ENCODE peak calls at places on chromosomes 13 and 19, in ten cellular contexts. U is AG09309, W is ovary, F is tibial artery, N is fibroblast of lung, Z is right lobe of liver, A is cardiac fibroblast, R is tibial nerve, L is heart left ventricle, S is glutamatergic neuron. Q is an unnamed sample.

GRCh38 chr19:58182577-58182988 is 278 bp upstream of the ZNF274 start:
- DNase-seq in U (peak), W (no peak), F (no peak), N (no peak), Z (no peak), A (no peak), R (no peak), L (no peak), S (no peak), Q (no peak)

GRCh38 chr13:68023838-68024581 is 793.9 kb upstream of the PCDH9 start:
- DNase-seq in U (no peak), W (no peak), F (no peak), N (no peak), Z (no peak), A (no peak), R (no peak), L (no peak), S (no peak), Q (no peak)

GRCh38 chr13:76856141-76856571 is 30.0 kb downstream of the KCTD12 start:
- DNase-seq in U (peak), W (no peak), F (no peak), N (peak), Z (no peak), A (peak), R (no peak), L (no peak), S (no peak), Q (no peak)

GRCh38 chr19:17406039-17406886 is 833 bp upstream of the BST2 start:
- DNase-seq in U (no peak), W (no peak), F (no peak), N (peak), Z (no peak), A (no peak), R (no peak), L (no peak), S (no peak), Q (no peak)

GRCh38 chr13:29901714-29902631 is 51.6 kb upstream of the UBL3 start:
- DNase-seq in U (peak), W (no peak), F (no peak), N (peak), Z (no peak), A (peak), R (peak), L (no peak), S (no peak), Q (no peak)

GRCh38 chr13:51683537-51684050 is 99.3 kb downstream of the WDFY2 start:
- DNase-seq in U (no peak), W (no peak), F (no peak), N (no peak), Z (no peak), A (no peak), R (no peak), L (no peak), S (no peak), Q (no peak)

GRCh38 chr13:110116072-110116487 is 190.9 kb downstream of the COL4A1 start:
- DNase-seq in U (no peak), W (no peak), F (peak), N (no peak), Z (peak), A (peak), R (peak), L (peak), S (peak), Q (peak)

GRCh38 chr19:16070366-16070990 is 5.8 kb upstream of the TPM4 start:
- DNase-seq in U (no peak), W (no peak), F (peak), N (no peak), Z (peak), A (no peak), R (no peak), L (peak), S (no peak), Q (no peak)

GRCh38 chr13:60959427-60959826 is 456.2 kb downstream of the PCDH20 start:
- DNase-seq in U (no peak), W (no peak), F (no peak), N (no peak), Z (no peak), A (no peak), R (no peak), L (no peak), S (no peak), Q (no peak)

GRCh38 chr19:460877-461609 is at the start of gene SHC2:
- DNase-seq in U (no peak), W (peak), F (no peak), N (no peak), Z (no peak), A (no peak), R (no peak), L (no peak), S (peak), Q (no peak)

GRCh38 chr13:100520936-100521765 is 67.4 kb downstream of the GGACT start:
- DNase-seq in U (no peak), W (no peak), F (no peak), N (no peak), Z (no peak), A (no peak), R (no peak), L (no peak), S (peak), Q (no peak)

GRCh38 chr13:59452189-59452588 is 711.5 kb downstream of the DIAPH3 start:
- DNase-seq in U (no peak), W (no peak), F (peak), N (no peak), Z (no peak), A (no peak), R (no peak), L (no peak), S (peak), Q (no peak)

GRCh38 chr13:89628567-89628966 is 1718.9 kb upstream of the MIR17HG start:
- DNase-seq in U (no peak), W (no peak), F (no peak), N (no peak), Z (no peak), A (no peak), R (no peak), L (no peak), S (no peak), Q (no peak)

GRCh38 chr19:2775556-2776430 is 7.3 kb downstream of the SGTA start:
- DNase-seq in U (no peak), W (no peak), F (peak), N (peak), Z (peak), A (peak), R (peak), L (peak), S (no peak), Q (no peak)

GRCh38 chr13:25046985-25047660 is 48.8 kb upstream of the PABPC3 start:
- DNase-seq in U (no peak), W (no peak), F (no peak), N (peak), Z (no peak), A (no peak), R (no peak), L (no peak), S (peak), Q (no peak)

GRCh38 chr13:51105046-51105445 is 6.0 kb downstream of the C13orf42 start:
- DNase-seq in U (no peak), W (no peak), F (no peak), N (no peak), Z (no peak), A (no peak), R (no peak), L (no peak), S (no peak), Q (no peak)

GRCh38 chr19:14428882-14429416 is 4.2 kb upstream of the PKN1 start:
- DNase-seq in U (no peak), W (no peak), F (peak), N (no peak), Z (no peak), A (no peak), R (no peak), L (no peak), S (no peak), Q (no peak)

GRCh38 chr19:5154129-5154798 is 185.4 kb downstream of the KDM4B start:
- DNase-seq in U (no peak), W (no peak), F (no peak), N (no peak), Z (peak), A (peak), R (no peak), L (no peak), S (peak), Q (peak)

GRCh38 chr19:49474545-49474930 is 523 bp downstream of the FLT3LG start:
- DNase-seq in U (no peak), W (no peak), F (no peak), N (no peak), Z (no peak), A (no peak), R (no peak), L (no peak), S (peak), Q (no peak)

GRCh38 chr19:49475191-49475932 is 1.3 kb downstream of the FLT3LG start:
- DNase-seq in U (no peak), W (no peak), F (no peak), N (no peak), Z (no peak), A (no peak), R (no peak), L (no peak), S (no peak), Q (no peak)

GRCh38 chr19:49473868-49474544 is at the start of gene FLT3LG:
- DNase-seq in U (peak), W (peak), F (peak), N (peak), Z (peak), A (peak), R (peak), L (peak), S (peak), Q (no peak)

GRCh38 chr19:49472936-49473335 is 1.1 kb upstream of the FLT3LG start:
- DNase-seq in U (no peak), W (no peak), F (no peak), N (no peak), Z (no peak), A (no peak), R (no peak), L (no peak), S (no peak), Q (no peak)

DNA sequence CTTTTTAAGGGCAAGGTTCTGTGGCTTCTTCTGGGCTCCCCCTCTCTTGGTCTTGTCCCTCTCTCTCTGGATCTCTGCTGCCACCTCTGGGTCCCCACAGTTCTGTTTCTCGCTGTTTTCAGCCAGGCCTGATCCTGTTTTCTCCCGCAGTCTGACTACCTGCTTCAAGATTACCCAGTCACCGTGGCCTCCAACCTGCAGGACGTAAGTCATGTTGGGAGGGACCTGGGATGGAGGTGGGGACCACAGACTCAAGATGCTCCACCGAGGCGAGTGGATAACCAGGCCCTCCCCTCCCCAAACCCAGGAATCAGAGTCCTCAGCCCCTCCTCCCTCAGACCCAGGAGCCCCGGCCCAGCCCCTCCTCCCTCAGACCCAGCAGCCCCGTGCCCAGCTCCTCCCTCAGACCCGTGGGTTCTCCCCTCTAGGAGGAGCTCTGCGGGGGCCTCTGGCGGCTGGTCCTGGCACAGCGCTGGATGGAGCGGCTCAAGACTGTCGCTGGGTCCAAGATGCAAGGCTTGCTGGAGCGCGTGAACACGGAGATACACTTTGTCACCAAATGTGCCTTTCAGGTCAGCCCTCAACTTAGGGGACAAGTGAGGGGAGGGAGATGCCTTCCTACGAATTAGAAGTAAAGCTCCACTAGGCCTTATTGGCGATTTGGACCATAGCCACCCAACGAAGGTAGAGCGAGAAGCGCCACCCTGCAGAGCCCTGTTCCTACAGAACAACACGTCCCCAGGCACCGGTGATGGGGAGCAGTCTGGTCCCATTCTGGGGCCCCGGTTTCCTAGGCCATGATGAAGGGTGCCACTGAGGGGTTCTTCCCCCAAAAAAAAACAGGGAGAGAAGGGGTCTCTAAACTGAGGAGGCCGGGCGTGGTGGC is 2.2 kb downstream of the FLT3LG start:
- DNase-seq in U (no peak), W (no peak), F (no peak), N (no peak), Z (no peak), A (no peak), R (no peak), L (no peak), S (peak), Q (no peak)
- TF ChIP-seq CTCF in U (peak), W (no peak), F (no peak), N (peak), Z (no peak), A (peak), R (peak), L (peak), S (peak), Q (peak)

DNA sequence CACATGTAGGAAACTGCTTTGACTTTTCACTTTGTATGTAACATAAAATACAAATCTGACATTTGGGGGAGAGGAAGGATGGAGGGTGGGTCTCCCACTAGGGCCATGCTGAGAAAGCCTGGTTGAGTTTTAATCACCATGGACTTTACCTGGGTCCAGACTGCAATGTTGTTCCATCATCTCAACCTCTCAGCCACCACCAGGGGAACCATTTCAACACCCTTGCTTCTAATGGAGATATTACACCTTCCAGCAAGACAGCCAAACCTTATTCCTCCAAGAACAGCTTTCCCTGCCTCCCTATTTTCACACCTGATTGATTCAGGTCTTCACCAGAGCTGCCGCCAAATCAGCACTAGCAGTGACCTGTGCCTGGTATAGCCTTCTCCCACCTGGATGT is 56.0 kb downstream of the ZAR1L start:
- DNase-seq in U (no peak), W (no peak), F (no peak), N (no peak), Z (no peak), A (no peak), R (no peak), L (no peak), S (no peak), Q (no peak)
- TF ChIP-seq CTCF in U (no peak), W (no peak), F (peak), N (no peak), Z (no peak), A (peak), R (no peak), L (no peak), S (no peak), Q (peak)

DNA sequence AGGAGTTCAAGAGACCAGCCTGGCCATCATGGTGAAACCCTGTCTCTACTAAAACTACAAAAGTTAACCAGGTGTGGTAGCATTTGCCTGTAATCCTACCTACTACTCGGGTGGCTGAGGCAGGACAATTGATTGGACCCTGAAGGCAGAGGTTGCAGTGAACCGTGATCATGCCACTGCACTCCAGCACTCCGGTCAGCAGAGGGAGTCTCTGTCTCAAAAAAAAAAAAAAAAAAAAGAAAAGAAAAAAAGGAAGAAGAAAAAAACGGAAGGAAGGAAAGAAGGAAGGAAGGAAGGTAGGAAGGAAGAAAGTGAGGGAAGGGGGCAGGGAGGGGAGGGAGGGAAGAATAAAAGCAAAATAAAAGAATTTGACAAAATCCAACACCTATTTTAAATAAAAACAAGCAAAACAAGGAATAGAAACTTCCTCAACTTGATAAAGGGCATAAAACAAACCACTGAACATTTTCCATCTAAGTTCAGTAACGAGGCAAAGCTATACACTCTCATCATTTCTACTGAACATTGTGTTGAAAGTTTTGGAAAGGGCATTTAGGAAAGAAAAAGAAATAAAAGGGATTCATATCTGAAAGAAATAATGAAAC is 411.6 kb upstream of the SLITRK5 start:
- DNase-seq in U (no peak), W (no peak), F (no peak), N (no peak), Z (no peak), A (no peak), R (no peak), L (no peak), S (peak), Q (no peak)
- TF ChIP-seq CTCF in U (no peak), W (no peak), F (no peak), N (peak), Z (peak), A (no peak), R (peak), L (peak), S (peak), Q (peak)

GRCh38 chr19:49812997-49813861 is at the start of gene FUZ:
- DNase-seq in U (peak), W (peak), F (peak), N (peak), Z (peak), A (peak), R (peak), L (peak), S (peak), Q (peak)
- TF ChIP-seq CTCF in U (peak), W (peak), F (peak), N (peak), Z (no peak), A (no peak), R (peak), L (peak), S (no peak), Q (peak)

GRCh38 chr13:45820106-45820838 is 31.3 kb downstream of the SIAH3 start:
- DNase-seq in U (no peak), W (no peak), F (no peak), N (no peak), Z (no peak), A (no peak), R (no peak), L (no peak), S (no peak), Q (no peak)

GRCh38 chr13:45823583-45823982 is 28.0 kb downstream of the SIAH3 start:
- DNase-seq in U (no peak), W (no peak), F (no peak), N (no peak), Z (no peak), A (no peak), R (no peak), L (no peak), S (no peak), Q (no peak)

GRCh38 chr13:45812599-45813372 is 38.8 kb downstream of the SIAH3 start:
- DNase-seq in U (no peak), W (no peak), F (no peak), N (no peak), Z (no peak), A (no peak), R (no peak), L (no peak), S (no peak), Q (peak)

GRCh38 chr13:45821861-45822260 is 29.7 kb downstream of the SIAH3 start:
- DNase-seq in U (no peak), W (no peak), F (no peak), N (no peak), Z (no peak), A (no peak), R (no peak), L (no peak), S (no peak), Q (no peak)

DNA sequence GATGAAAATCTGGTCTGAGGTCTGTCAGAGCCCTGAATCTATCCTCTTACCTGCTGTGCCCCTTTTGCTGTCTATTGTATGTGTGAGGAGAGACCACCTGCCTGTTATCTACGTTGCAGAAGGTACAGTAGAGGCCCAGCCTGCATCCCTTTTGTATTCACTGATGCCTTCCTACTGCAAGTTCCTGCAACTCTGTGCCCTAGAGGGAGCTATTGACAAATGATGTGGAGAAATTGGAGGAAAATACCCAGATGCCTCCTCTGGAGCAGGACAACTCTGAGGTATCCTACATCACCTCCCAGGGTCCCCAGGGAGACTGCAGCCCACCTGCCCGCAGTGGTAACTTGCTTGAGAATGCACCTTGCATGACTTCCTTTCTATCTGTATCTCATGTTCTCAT is 33.7 kb downstream of the SIAH3 start:
- DNase-seq in U (no peak), W (no peak), F (no peak), N (no peak), Z (no peak), A (no peak), R (no peak), L (no peak), S (no peak), Q (no peak)
- TF ChIP-seq CTCF in U (no peak), W (no peak), F (no peak), N (no peak), Z (no peak), A (no peak), R (no peak), L (no peak), S (no peak), Q (no peak)

GRCh38 chr19:44164673-44165512 is at the start of gene ZNF226:
- DNase-seq in U (peak), W (peak), F (peak), N (peak), Z (peak), A (peak), R (peak), L (peak), S (peak), Q (peak)
- TF ChIP-seq CTCF in U (no peak), W (no peak), F (no peak), N (no peak), Z (no peak), A (no peak), R (no peak), L (no peak), S (no peak), Q (no peak)

GRCh38 chr13:102726430-102726829 is 31.6 kb upstream of the METTL21C start:
- DNase-seq in U (no peak), W (no peak), F (no peak), N (no peak), Z (no peak), A (no peak), R (no peak), L (no peak), S (no peak), Q (no peak)
- TF ChIP-seq CTCF in U (no peak), W (no peak), F (no peak), N (no peak), Z (peak), A (no peak), R (no peak), L (no peak), S (no peak), Q (no peak)